ENCODE peak calls at places on chromosomes 4 and X, in nine cellular contexts. S, J, W, V, P, A, X, I and Y are unnamed samples. For H3K4me1, the result is how much of the 10 kb centered on the place peaks cover.

GRCh38 chrX:21885568-21885967 is 29.8 kb downstream of the YY2 start:
- DNase-seq in X (no peak), W (no peak), P (no peak), A (no peak), I (no peak), S (no peak), J (peak), V (no peak), Y (no peak)

GRCh38 chr4:186728631-186729271 is 5.1 kb upstream of the FAT1 start:
- DNase-seq in I (peak), V (no peak), J (no peak), S (no peak), X (no peak), W (no peak), P (no peak), A (no peak), Y (no peak)

GRCh38 chrX:150482537-150483217 is 85.7 kb upstream of the MTM1 start:
- DNase-seq in J (peak), V (peak), W (no peak), I (peak), X (no peak), P (no peak), A (no peak), S (peak), Y (no peak)

GRCh38 chr4:1208970-1209704 is 36.8 kb upstream of the SPON2 start:
- DNase-seq in X (peak), V (no peak), W (peak), I (no peak), J (peak), A (no peak), S (no peak), P (no peak), Y (peak)

GRCh38 chr4:5921074-5921473 is 28.2 kb upstream of the CRMP1 start:
- DNase-seq in I (no peak), W (no peak), V (no peak), J (no peak), X (no peak), A (peak), P (no peak), S (no peak), Y (no peak)

GRCh38 chr4:180134116-180134866 is 2108.9 kb upstream of the TENM3 start:
- DNase-seq in P (no peak), V (peak), I (no peak), X (no peak), J (no peak), A (peak), S (no peak), W (no peak), Y (peak)

GRCh38 chr4:168923526-168924194 is 86.4 kb downstream of the CBR4 start:
- DNase-seq in P (peak), X (peak), A (peak), J (peak), I (peak), W (peak), S (peak), V (peak), Y (no peak)

GRCh38 chrX:8084023-8084422 is 87.0 kb downstream of the VCX2 start:
- DNase-seq in V (no peak), P (no peak), X (no peak), A (no peak), J (peak), W (no peak), I (no peak), S (no peak), Y (no peak)

GRCh38 chrX:153971632-153972367 is at the start of gene HCFC1:
- DNase-seq in A (peak), X (peak), S (peak), P (peak), W (peak), V (peak), I (peak), J (peak), Y (peak)

GRCh38 chrX:35726176-35726575 is 72.0 kb upstream of the MAGEB16 start:
- DNase-seq in I (peak), W (no peak), P (no peak), A (no peak), X (no peak), J (peak), V (peak), S (no peak), Y (no peak)

GRCh38 chr4:137685357-137685756 is 153.1 kb upstream of the PCDH18 start:
- DNase-seq in A (no peak), P (no peak), V (no peak), X (no peak), S (no peak), I (no peak), J (peak), W (no peak), Y (no peak)

GRCh38 chr4:42515156-42515884 is 118.0 kb downstream of the SHISA3 start:
- DNase-seq in X (no peak), A (peak), W (no peak), I (no peak), V (no peak), S (no peak), P (no peak), J (peak), Y (no peak)

GRCh38 chrX:101078716-101079115 is at the start of gene TMEM35A:
- DNase-seq in V (no peak), J (peak), I (no peak), X (no peak), A (peak), S (no peak), P (no peak), W (no peak), Y (no peak)

DNA sequence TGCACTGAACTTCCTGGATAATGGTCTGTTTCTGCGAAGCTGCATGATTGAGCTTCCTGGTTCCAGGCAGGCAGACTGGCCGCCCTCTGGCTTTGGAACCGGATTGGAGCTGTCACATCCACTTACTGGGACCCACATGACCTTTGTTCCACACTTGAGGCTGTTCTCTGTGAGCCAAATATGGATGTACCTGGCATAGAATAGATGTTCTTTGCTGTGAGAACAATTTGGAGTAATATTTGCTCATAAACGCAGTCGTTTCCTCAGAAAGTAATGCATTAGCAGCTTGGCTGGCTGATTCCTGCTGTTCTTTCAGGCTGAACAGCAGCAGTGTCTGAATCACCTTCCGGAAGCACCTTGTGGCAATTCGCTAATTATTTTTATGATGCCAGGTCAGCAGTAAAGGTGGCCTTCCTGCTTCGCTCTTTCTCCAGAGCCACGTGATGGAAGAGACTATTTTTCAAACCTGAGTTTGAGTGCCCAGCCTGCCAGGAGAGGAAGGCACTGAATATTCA is 78.1 kb upstream of the BOD1L1 start:
- DNase-seq in A (no peak), X (no peak), W (no peak), J (no peak), P (no peak), S (peak), V (peak), I (no peak), Y (peak)
- H3K4me1 ChIP-seq in A (under half), X (under half), W (under half), J (under half), P (under half), S (under half), V (under half), I (under half), Y (under half)

GRCh38 chr4:40562208-40562607 is 67.5 kb downstream of the RBM47 start:
- DNase-seq in X (no peak), P (no peak), A (no peak), S (no peak), V (no peak), W (no peak), J (no peak), I (no peak), Y (no peak)
- H3K4me3 ChIP-seq in X (no peak), P (no peak), A (no peak), S (no peak), V (no peak), W (no peak), J (no peak), I (no peak), Y (no peak)

GRCh38 chr4:107473126-107473525 is 246.9 kb downstream of the PAPSS1 start:
- DNase-seq in P (no peak), S (no peak), J (no peak), A (no peak), X (no peak), V (no peak), I (no peak), W (no peak), Y (no peak)
- TF ChIP-seq CTCF in P (no peak), S (no peak), J (no peak), A (no peak), X (no peak), V (no peak), I (no peak), W (no peak), Y (no peak)

GRCh38 chr4:78659665-78660064 is 108.1 kb downstream of the ANXA3 start:
- DNase-seq in V (no peak), I (no peak), S (no peak), J (no peak), P (no peak), A (no peak), W (no peak), X (no peak), Y (no peak)
- H3K4me1 ChIP-seq in V (under half), I (under half), S (under half), J (under half), P (under half), A (under half), W (under half), X (under half), Y (under half)

GRCh38 chr4:109389367-109390118 is 44.1 kb upstream of the SEC24B start:
- DNase-seq in J (no peak), X (no peak), W (peak), I (no peak), V (peak), S (no peak), P (no peak), A (peak), Y (no peak)
- H3K4me3 ChIP-seq in J (no peak), X (no peak), W (no peak), I (no peak), V (no peak), S (no peak), P (no peak), A (no peak), Y (no peak)

DNA sequence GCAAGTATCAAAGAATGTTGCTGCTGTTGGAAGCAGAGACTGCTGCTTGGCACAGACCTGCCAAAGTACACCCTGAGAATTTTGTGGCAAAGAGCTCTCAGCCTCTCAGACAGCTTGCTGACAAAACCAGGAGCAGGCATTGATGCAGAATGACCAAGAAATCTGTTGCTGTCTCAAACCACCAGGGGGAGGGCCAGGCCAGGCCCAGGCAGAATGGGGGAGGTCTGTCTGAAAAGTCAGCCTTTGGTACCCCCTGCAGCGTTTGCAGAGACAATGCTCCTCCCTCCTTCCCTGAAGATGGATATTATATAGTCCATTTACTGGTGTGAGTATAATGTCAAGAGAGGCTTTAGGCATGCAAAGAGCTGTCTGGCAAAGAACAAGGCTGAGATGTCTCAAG is 52.9 kb upstream of the TRPC5OS start:
- DNase-seq in V (no peak), A (peak), J (peak), X (no peak), I (peak), W (no peak), S (peak), P (no peak), Y (no peak)
- TF ChIP-seq CTCF in V (peak), A (peak), J (peak), X (no peak), I (no peak), W (no peak), S (peak), P (no peak), Y (no peak)

DNA sequence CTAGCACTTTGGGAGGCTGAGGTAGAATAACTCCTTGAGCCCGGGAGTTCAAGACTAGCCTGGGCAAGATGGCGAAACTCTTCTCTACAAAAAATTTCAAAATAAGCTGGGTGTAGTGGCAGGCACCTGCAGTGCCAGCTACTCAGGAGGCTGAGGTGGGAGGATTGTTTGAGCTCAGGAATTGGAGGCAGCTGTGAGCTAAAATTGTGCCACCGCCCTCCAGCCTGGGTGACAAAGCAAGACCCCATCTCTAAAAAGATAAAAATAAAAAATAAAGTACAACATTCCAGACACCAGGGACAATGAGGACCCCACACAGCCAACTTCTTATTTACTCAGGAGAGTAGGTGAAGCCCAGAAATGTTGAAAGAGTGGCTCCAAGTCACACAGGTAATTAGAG is 53.0 kb downstream of the APBB2 start:
- DNase-seq in W (no peak), S (no peak), J (no peak), X (no peak), I (no peak), V (no peak), A (no peak), P (no peak), Y (no peak)
- H3K4me1 ChIP-seq in W (under half), S (under half), J (under half), X (under half), I (under half), V (under half), A (under half), P (under half), Y (under half)

GRCh38 chr4:26021417-26022345 is 107.7 kb downstream of the SMIM20 start:
- DNase-seq in V (no peak), W (no peak), A (no peak), P (no peak), X (no peak), J (no peak), S (no peak), I (no peak), Y (no peak)

GRCh38 chr4:26023191-26023972 is 109.4 kb downstream of the SMIM20 start:
- DNase-seq in X (no peak), W (no peak), A (no peak), S (no peak), I (no peak), J (no peak), V (no peak), P (no peak), Y (no peak)

GRCh38 chr4:26020896-26021295 is 106.9 kb downstream of the SMIM20 start:
- DNase-seq in P (no peak), X (no peak), J (peak), W (no peak), V (no peak), S (no peak), A (no peak), I (no peak), Y (no peak)

GRCh38 chr4:26022346-26022891 is 108.4 kb downstream of the SMIM20 start:
- DNase-seq in X (peak), V (peak), W (no peak), P (no peak), S (peak), A (no peak), I (peak), J (peak), Y (no peak)

GRCh38 chr4:26020083-26020668 is 106.2 kb downstream of the SMIM20 start:
- DNase-seq in W (no peak), I (no peak), S (no peak), V (no peak), J (peak), P (no peak), X (peak), A (no peak), Y (no peak)
- H3K4me3 ChIP-seq in W (no peak), I (no peak), S (no peak), V (no peak), J (no peak), P (no peak), X (no peak), A (no peak), Y (no peak)

DNA sequence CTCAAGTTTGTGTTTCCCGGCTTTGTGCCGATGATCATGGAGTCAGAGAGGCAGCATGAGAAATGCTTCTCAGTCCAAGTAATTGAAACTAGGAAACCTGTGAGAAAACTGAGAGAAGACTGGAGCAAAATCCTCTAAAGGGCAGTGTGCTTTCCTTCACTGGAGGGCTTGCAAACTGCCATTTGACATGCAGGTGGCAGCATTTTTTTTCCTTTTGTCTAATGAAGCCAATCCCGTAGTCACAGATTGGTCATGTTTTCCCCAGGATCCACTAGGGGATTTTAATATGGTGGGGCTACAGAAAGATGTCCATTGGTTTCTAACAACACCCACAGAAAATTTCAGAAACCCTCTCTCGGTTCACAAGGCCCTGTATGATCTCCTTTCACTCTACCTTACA is 117.4 kb upstream of the NUDT10 start:
- DNase-seq in V (no peak), J (no peak), P (no peak), S (no peak), X (no peak), A (peak), W (no peak), I (no peak), Y (no peak)
- TF ChIP-seq CTCF in V (no peak), J (no peak), P (no peak), S (peak), X (no peak), A (peak), W (no peak), I (no peak), Y (no peak)

DNA sequence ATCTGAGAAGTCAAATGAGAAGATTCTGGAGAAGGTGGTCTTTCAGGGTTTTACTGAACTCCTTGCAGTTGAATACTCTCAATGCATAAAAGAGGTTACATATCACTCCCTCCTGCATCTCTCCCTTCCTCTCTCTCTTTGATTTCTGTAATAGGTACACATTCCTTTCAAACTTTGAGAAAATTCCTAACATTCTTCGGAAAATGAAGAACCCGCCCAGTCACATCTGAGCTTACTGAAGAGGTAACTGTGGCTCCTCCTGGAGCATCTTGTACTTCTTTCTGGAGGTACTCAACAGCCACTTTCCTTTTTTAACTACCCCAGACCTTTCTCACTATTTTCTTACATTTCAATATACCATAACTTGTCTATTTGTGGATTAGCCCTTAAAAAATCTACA is 24.7 kb downstream of the NDST3 start:
- DNase-seq in V (no peak), W (no peak), J (no peak), S (no peak), X (no peak), I (no peak), A (no peak), P (no peak), Y (no peak)
- H3K4me1 ChIP-seq in V (under half), W (under half), J (under half), S (under half), X (under half), I (under half), A (under half), P (under half), Y (under half)